ENCODE peak calls at places on chromosome 3, in four cellular contexts. One of them, this sample, is unnamed.

GRCh38 chr3:134229038-134229437 is 21.6 kb downstream of the RYK start:
- DNase-seq in SK-N-SH: no peak
- DNase-seq in GM12878: no peak
- DNase-seq in HepG2: no peak
- DNase-seq in this sample: no peak

GRCh38 chr3:13399603-13400002 is 20.5 kb downstream of the NUP210 start:
- DNase-seq in SK-N-SH: no peak
- DNase-seq in GM12878: no peak
- DNase-seq in HepG2: no peak
- DNase-seq in this sample: no peak

GRCh38 chr3:197694251-197694650 is 42.5 kb downstream of the RUBCN start:
- DNase-seq in SK-N-SH: no peak
- DNase-seq in GM12878: no peak
- DNase-seq in HepG2: no peak
- DNase-seq in this sample: no peak

GRCh38 chr3:141387446-141388030 is 19.2 kb downstream of the ZBTB38 start:
- DNase-seq in SK-N-SH: no peak
- DNase-seq in GM12878: no peak
- DNase-seq in HepG2: no peak
- DNase-seq in this sample: no peak

GRCh38 chr3:55526332-55527030 is 39.4 kb upstream of the WNT5A start:
- DNase-seq in SK-N-SH: no peak
- DNase-seq in GM12878: no peak
- DNase-seq in HepG2: peak
- DNase-seq in this sample: peak

GRCh38 chr3:62036726-62037125 is 336.6 kb downstream of the FEZF2 start:
- DNase-seq in SK-N-SH: peak
- DNase-seq in GM12878: no peak
- DNase-seq in HepG2: no peak
- DNase-seq in this sample: no peak

GRCh38 chr3:56157693-56158092 is 310.6 kb downstream of the ERC2 start:
- DNase-seq in SK-N-SH: no peak
- DNase-seq in GM12878: peak
- DNase-seq in HepG2: no peak
- DNase-seq in this sample: no peak

GRCh38 chr3:182479335-182479734 is 314.0 kb upstream of the ATP11B start:
- DNase-seq in SK-N-SH: no peak
- DNase-seq in GM12878: no peak
- DNase-seq in HepG2: no peak
- DNase-seq in this sample: no peak

GRCh38 chr3:146313411-146314111 is 62.7 kb upstream of the PLSCR4 start:
- DNase-seq in SK-N-SH: no peak
- DNase-seq in GM12878: no peak
- DNase-seq in HepG2: no peak
- DNase-seq in this sample: peak

GRCh38 chr3:102530443-102531195 is 95.8 kb downstream of the ZPLD1 start:
- DNase-seq in SK-N-SH: no peak
- DNase-seq in GM12878: no peak
- DNase-seq in HepG2: no peak
- DNase-seq in this sample: peak

GRCh38 chr3:53719796-53720195 is 126.4 kb downstream of the CHDH start:
- DNase-seq in SK-N-SH: no peak
- DNase-seq in GM12878: no peak
- DNase-seq in HepG2: no peak
- DNase-seq in this sample: no peak

GRCh38 chr3:127677541-127678314 is 5.0 kb downstream of the ABTB1 start:
- DNase-seq in SK-N-SH: no peak
- DNase-seq in GM12878: no peak
- DNase-seq in HepG2: no peak
- DNase-seq in this sample: no peak

GRCh38 chr3:118472586-118472985 is 562.1 kb downstream of the IGSF11 start:
- DNase-seq in SK-N-SH: no peak
- DNase-seq in GM12878: no peak
- DNase-seq in HepG2: no peak
- DNase-seq in this sample: no peak

GRCh38 chr3:54882114-54882833 is 45.6 kb downstream of the LRTM1 start:
- DNase-seq in SK-N-SH: no peak
- DNase-seq in GM12878: no peak
- DNase-seq in HepG2: no peak
- DNase-seq in this sample: peak

GRCh38 chr3:42101481-42101880 is 10.3 kb downstream of the TRAK1 start:
- DNase-seq in SK-N-SH: no peak
- DNase-seq in GM12878: no peak
- DNase-seq in HepG2: no peak
- DNase-seq in this sample: no peak

GRCh38 chr3:130700541-130700940 is 46.1 kb downstream of the PIK3R4 start:
- DNase-seq in SK-N-SH: no peak
- DNase-seq in GM12878: no peak
- DNase-seq in HepG2: no peak
- DNase-seq in this sample: no peak

GRCh38 chr3:42652611-42653302 is 740 bp upstream of the ZBTB47 start:
- DNase-seq in SK-N-SH: peak
- DNase-seq in GM12878: peak
- DNase-seq in HepG2: peak
- DNase-seq in this sample: peak

GRCh38 chr3:42683875-42684593 is 1.3 kb upstream of the KLHL40 start:
- DNase-seq in SK-N-SH: no peak
- DNase-seq in GM12878: no peak
- DNase-seq in HepG2: peak
- DNase-seq in this sample: peak

GRCh38 chr3:167106456-167106855 is 273.6 kb downstream of the ZBBX start:
- DNase-seq in SK-N-SH: no peak
- DNase-seq in GM12878: no peak
- DNase-seq in HepG2: no peak
- DNase-seq in this sample: no peak

GRCh38 chr3:36969540-36970432 is 23.1 kb downstream of the EPM2AIP1 start:
- DNase-seq in SK-N-SH: peak
- DNase-seq in GM12878: peak
- DNase-seq in HepG2: peak
- DNase-seq in this sample: no peak

GRCh38 chr3:133843634-133844033 is 38.0 kb downstream of the SRPRB start:
- DNase-seq in SK-N-SH: no peak
- DNase-seq in GM12878: no peak
- DNase-seq in HepG2: no peak
- DNase-seq in this sample: no peak

GRCh38 chr3:138124689-138125420 is 7.3 kb downstream of the A4GNT start:
- DNase-seq in SK-N-SH: no peak
- DNase-seq in GM12878: no peak
- DNase-seq in HepG2: no peak
- DNase-seq in this sample: no peak

GRCh38 chr3:103126111-103126510 is 691.3 kb downstream of the ZPLD1 start:
- DNase-seq in SK-N-SH: no peak
- DNase-seq in GM12878: peak
- DNase-seq in HepG2: no peak
- DNase-seq in this sample: no peak

GRCh38 chr3:136351905-136352304 is 101.8 kb downstream of the PCCB start:
- DNase-seq in SK-N-SH: no peak
- DNase-seq in GM12878: no peak
- DNase-seq in HepG2: no peak
- DNase-seq in this sample: no peak

GRCh38 chr3:100602506-100603444 is 6.6 kb upstream of the ADGRG7 start:
- DNase-seq in SK-N-SH: no peak
- DNase-seq in GM12878: peak
- DNase-seq in HepG2: peak
- DNase-seq in this sample: peak

GRCh38 chr3:107969994-107970896 is 120.6 kb downstream of the CD47 start:
- DNase-seq in SK-N-SH: peak
- DNase-seq in GM12878: no peak
- DNase-seq in HepG2: peak
- DNase-seq in this sample: peak

GRCh38 chr3:13419356-13420050 is 619 bp downstream of the NUP210 start:
- DNase-seq in SK-N-SH: peak
- DNase-seq in GM12878: no peak
- DNase-seq in HepG2: no peak
- DNase-seq in this sample: peak

DNA sequence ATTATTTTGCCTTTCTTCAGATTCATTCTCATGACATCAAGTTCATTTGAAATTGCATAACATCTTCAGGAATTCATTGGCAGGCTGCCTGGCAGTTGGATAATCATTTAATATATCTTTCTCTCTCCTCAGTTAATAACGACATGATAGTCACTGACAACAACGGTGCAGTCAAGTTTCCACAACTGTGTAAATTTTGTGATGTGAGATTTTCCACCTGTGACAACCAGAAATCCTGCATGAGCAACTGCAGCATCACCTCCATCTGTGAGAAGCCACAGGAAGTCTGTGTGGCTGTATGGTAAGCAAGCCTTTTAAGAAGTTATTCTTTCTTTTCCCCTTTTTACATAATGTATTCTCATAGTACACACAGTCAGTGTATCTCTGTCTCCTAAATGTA is 38.2 kb downstream of the TGFBR2 start:
- DNase-seq in SK-N-SH: no peak
- DNase-seq in GM12878: no peak
- DNase-seq in HepG2: no peak
- DNase-seq in this sample: no peak
- TF ChIP-seq PBX3 in SK-N-SH: peak
- TF ChIP-seq PBX3 in GM12878: no peak
- TF ChIP-seq PBX3 in HepG2: no peak
- TF ChIP-seq PBX3 in this sample: no peak

DNA sequence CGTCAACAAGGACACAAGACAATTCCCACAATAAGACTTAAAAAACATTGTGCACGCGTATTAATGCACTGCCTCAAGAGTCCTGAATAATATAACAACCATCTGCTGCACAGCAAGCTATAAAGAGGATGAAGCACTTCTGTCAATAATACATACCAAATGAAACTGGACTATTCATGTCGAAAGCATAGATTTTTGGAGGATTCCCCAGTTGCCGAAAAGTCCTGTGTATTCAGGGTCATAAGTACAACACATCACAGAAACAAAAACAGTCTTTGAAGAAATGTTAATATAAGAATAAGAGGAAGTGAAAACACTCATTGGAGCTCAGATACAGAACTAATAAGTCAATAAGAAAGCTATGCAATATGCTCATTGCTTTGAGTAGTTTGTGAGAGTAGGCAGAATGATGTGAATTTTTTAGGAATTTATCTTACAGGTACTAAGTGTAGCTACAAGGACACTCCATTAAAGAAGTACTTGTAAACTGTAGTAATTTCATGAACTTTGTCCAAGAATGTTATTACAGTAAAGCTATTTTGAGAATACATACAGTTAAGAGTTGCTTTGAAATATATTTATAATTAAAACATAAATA is 31.6 kb downstream of the CBLB start:
- DNase-seq in SK-N-SH: no peak
- DNase-seq in GM12878: peak
- DNase-seq in HepG2: no peak
- DNase-seq in this sample: no peak
- H3K4me3 ChIP-seq in SK-N-SH: no peak
- H3K4me3 ChIP-seq in GM12878: peak
- H3K4me3 ChIP-seq in HepG2: no peak
- H3K4me3 ChIP-seq in this sample: no peak

DNA sequence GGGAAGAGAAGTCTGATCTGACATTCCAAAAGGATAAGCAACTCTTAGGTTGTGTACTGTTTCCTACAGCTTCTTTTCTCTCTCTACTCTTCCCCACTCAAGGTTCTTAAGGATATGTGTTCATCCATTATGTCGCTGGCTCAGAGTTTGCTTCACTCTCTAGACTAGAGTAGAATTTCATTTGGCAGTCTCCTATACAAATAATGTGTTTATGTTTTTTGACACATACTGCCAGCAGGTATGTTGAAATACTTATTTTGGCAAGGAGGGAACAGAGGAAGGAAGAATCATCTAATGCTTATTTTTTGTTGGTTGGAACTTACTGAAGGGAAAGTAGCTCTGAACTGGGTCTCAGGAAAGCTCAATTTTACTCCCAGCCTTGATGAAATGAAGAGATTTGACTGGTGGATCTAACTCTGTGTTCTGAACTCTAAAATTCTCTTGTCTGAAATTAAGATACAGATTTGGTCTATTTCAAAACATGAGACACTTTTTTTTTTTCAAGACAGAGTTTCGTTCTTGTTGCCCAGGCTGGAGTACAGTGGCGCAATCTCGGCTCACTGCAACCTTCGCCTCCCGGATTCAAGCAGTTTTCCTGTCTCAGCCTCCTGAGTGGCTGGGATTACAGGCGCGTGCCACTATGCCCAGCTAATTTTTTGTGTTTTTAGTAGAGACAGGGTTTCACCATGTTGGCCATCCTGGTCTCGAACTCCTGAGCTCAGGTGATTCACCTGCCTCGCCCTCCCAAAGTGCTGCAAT is 7.6 kb upstream of the EMC3 start:
- DNase-seq in SK-N-SH: no peak
- DNase-seq in GM12878: no peak
- DNase-seq in HepG2: no peak
- DNase-seq in this sample: no peak
- TF ChIP-seq PBX3 in SK-N-SH: no peak
- TF ChIP-seq PBX3 in GM12878: no peak
- TF ChIP-seq PBX3 in HepG2: no peak
- TF ChIP-seq PBX3 in this sample: no peak

GRCh38 chr3:15467227-15468181 is 40.1 kb downstream of the EAF1 start:
- DNase-seq in SK-N-SH: no peak
- DNase-seq in GM12878: peak
- DNase-seq in HepG2: no peak
- DNase-seq in this sample: no peak
- H3K4me3 ChIP-seq in SK-N-SH: no peak
- H3K4me3 ChIP-seq in GM12878: no peak
- H3K4me3 ChIP-seq in HepG2: no peak
- H3K4me3 ChIP-seq in this sample: no peak

GRCh38 chr3:83934208-83935150 is 1024.3 kb upstream of the CADM2 start:
- DNase-seq in SK-N-SH: no peak
- DNase-seq in GM12878: peak
- DNase-seq in HepG2: peak
- DNase-seq in this sample: peak
- TF ChIP-seq PBX3 in SK-N-SH: no peak
- TF ChIP-seq PBX3 in GM12878: no peak
- TF ChIP-seq PBX3 in HepG2: no peak
- TF ChIP-seq PBX3 in this sample: no peak

GRCh38 chr3:150607267-150608065 is 4.3 kb downstream of the SELENOT start:
- DNase-seq in SK-N-SH: no peak
- DNase-seq in GM12878: no peak
- DNase-seq in HepG2: peak
- DNase-seq in this sample: no peak
- H3K4me3 ChIP-seq in SK-N-SH: no peak
- H3K4me3 ChIP-seq in GM12878: peak
- H3K4me3 ChIP-seq in HepG2: no peak
- H3K4me3 ChIP-seq in this sample: no peak